ENCODE peak calls at places on chromosomes 13 and 19, in ten cellular contexts. E is upper lobe of left lung, J is transverse colon, S is K562, M is H1, N is esophagus muscularis mucosa, C is stomach, K is SK-N-SH, P is suprapubic skin, U is HepG2. A is an unnamed sample. For H3K9me3, the result is how much of the 10 kb centered on the place peaks cover.

GRCh38 chr13:77516342-77516789 is 19.1 kb upstream of the SCEL start:
- DNase-seq in J (no peak), P (no peak), U (no peak), C (no peak), K (no peak), M (no peak), N (no peak), E (no peak), S (no peak), A (no peak)

GRCh38 chr13:49645451-49645850 is 17.1 kb downstream of the ARL11 start:
- DNase-seq in P (no peak), M (no peak), S (no peak), N (no peak), C (no peak), J (no peak), U (peak), K (no peak), E (no peak), A (no peak)

GRCh38 chr13:46085737-46086136 is 19.1 kb downstream of the CPB2 start:
- DNase-seq in N (no peak), U (no peak), P (no peak), E (no peak), S (no peak), C (no peak), M (no peak), J (no peak), K (no peak), A (no peak)

GRCh38 chr13:25237083-25237482 is 50.2 kb downstream of the MTMR6 start:
- DNase-seq in N (no peak), P (no peak), E (no peak), J (no peak), S (no peak), C (no peak), M (no peak), K (no peak), U (no peak), A (no peak)

GRCh38 chr13:51277943-51278342 is 55.7 kb downstream of the FAM124A start:
- DNase-seq in P (no peak), C (no peak), N (no peak), E (no peak), U (no peak), K (no peak), S (no peak), J (no peak), M (no peak), A (peak)

GRCh38 chr19:40982594-40983101 is 8.4 kb upstream of the CYP2B6 start:
- DNase-seq in P (no peak), K (no peak), N (no peak), E (peak), M (peak), J (no peak), C (no peak), U (no peak), S (no peak), A (no peak)

GRCh38 chr19:45769821-45770191 is 754 bp upstream of the SIX5 start:
- DNase-seq in N (no peak), C (peak), P (peak), K (no peak), U (no peak), E (peak), M (no peak), S (peak), J (peak), A (peak)

GRCh38 chr13:90891329-90891728 is 456.2 kb upstream of the MIR17HG start:
- DNase-seq in M (no peak), C (no peak), J (no peak), S (no peak), K (no peak), U (no peak), P (no peak), N (no peak), E (no peak), A (no peak)

GRCh38 chr13:85896516-85897450 is 97.6 kb upstream of the SLITRK6 start:
- DNase-seq in C (no peak), P (no peak), K (peak), J (no peak), S (no peak), N (no peak), E (no peak), U (no peak), M (no peak), A (no peak)

GRCh38 chr19:22783651-22784050 is 300 bp downstream of the ZNF99 start:
- DNase-seq in K (no peak), J (no peak), S (no peak), N (no peak), M (no peak), U (no peak), P (no peak), E (no peak), C (no peak), A (no peak)

GRCh38 chr19:24073807-24074206 is 13.2 kb upstream of the ZNF254 start:
- DNase-seq in K (no peak), M (no peak), U (no peak), N (no peak), S (no peak), E (no peak), J (peak), C (peak), P (no peak), A (no peak)

GRCh38 chr13:87131611-87132010 is 539.6 kb upstream of the SLITRK5 start:
- DNase-seq in M (no peak), K (no peak), J (no peak), U (no peak), N (no peak), C (no peak), P (no peak), E (no peak), S (no peak), A (no peak)

GRCh38 chr13:75415720-75416119 is 66.2 kb downstream of the TBC1D4 start:
- DNase-seq in S (no peak), J (no peak), M (no peak), N (no peak), K (no peak), C (no peak), P (no peak), U (no peak), E (no peak), A (no peak)

GRCh38 chr13:45021250-45021649 is 31.9 kb downstream of the GPALPP1 start:
- DNase-seq in J (no peak), E (no peak), C (no peak), K (no peak), U (no peak), P (no peak), N (no peak), M (no peak), S (no peak), A (no peak)

GRCh38 chr13:66492479-66492878 is 737.7 kb downstream of the PCDH9 start:
- DNase-seq in U (peak), J (no peak), N (no peak), E (no peak), S (peak), K (peak), C (no peak), M (no peak), P (no peak), A (no peak)

GRCh38 chr13:44232729-44233128 is 140.9 kb upstream of the SERP2 start:
- DNase-seq in N (no peak), P (no peak), J (no peak), U (no peak), M (no peak), C (no peak), S (no peak), K (no peak), E (no peak), A (no peak)

GRCh38 chr13:114077938-114078335 is 54.5 kb downstream of the RASA3 start:
- DNase-seq in C (no peak), N (no peak), J (no peak), U (no peak), M (no peak), E (no peak), S (no peak), P (peak), K (peak), A (peak)

GRCh38 chr19:40802300-40803169 is 3.5 kb downstream of the EGLN2 start:
- DNase-seq in J (peak), U (no peak), C (peak), S (peak), N (no peak), M (no peak), P (no peak), E (peak), K (peak), A (peak)

DNA sequence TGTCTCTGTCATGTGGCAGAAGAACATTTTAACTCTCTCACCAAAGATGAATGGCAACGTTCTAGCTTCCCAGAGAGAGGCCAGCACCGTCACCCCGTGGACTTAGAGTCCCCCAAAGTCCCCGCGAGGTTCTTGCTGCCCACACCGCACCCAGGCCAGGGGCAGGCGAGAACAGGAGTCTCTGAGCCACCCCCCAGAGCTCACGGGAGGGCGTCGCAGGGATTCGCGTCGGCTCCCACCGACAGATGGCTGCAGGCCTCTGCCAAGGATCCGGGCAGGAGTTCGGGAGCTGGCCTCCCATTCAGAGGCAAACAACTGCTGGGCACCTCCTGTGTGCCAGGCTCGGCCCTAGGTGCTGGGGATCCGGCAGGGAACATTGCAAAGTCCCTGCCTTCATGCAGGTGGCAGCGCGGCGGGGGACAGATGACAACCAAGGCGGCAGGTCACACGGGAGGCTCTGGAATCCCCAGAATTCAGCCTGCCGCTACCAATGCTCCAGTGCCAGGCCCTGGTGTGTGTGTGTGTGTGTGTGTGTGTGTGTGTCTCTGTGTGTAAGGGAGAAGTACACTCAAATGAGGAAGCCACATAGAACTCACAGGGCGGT is 25.3 kb downstream of the LRRC4B start:
- DNase-seq in M (no peak), S (no peak), P (no peak), J (no peak), N (no peak), U (no peak), K (no peak), C (no peak), E (no peak), A (no peak)
- TF ChIP-seq EP300 in M (no peak), S (no peak), P (no peak), J (no peak), N (no peak), U (no peak), K (no peak), C (no peak), E (no peak), A (no peak)

DNA sequence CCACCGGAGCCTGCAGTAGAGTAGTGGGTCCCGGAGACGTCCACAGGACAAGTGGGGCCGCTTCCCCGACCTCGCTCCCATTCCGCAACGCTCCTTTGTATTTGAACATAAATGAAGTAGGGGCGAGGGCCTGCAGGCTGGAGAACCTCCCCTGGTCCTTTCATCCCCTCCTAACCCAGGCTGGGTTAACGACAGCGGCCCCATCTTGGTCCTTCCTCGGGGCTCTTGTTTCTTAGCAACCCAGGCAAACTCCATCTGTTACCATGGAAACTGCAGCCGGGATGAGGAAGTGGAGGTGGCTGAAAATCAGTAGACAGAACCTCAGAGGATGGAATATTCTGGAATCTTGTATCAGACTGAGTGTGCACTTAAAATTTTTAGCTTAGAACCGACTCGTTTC is 132.6 kb upstream of the USP29 start:
- DNase-seq in S (no peak), N (no peak), C (no peak), K (peak), M (no peak), U (no peak), E (no peak), P (no peak), J (no peak), A (no peak)
- H3K9me3 ChIP-seq in S (under half), N (under half), C (half or more), K (under half), M (half or more), U (under half), E (under half), P (under half), J (under half), A (under half)

GRCh38 chr13:29761815-29762214 is 88.6 kb downstream of the UBL3 start:
- DNase-seq in U (no peak), S (no peak), M (no peak), J (no peak), K (no peak), N (no peak), P (no peak), E (no peak), C (no peak), A (no peak)

GRCh38 chr13:29756506-29756905 is 93.9 kb downstream of the UBL3 start:
- DNase-seq in M (no peak), P (no peak), C (no peak), U (no peak), K (no peak), J (no peak), N (no peak), S (no peak), E (no peak), A (no peak)

GRCh38 chr13:29760561-29760960 is 89.9 kb downstream of the UBL3 start:
- DNase-seq in M (no peak), P (no peak), C (no peak), N (no peak), S (no peak), U (no peak), E (no peak), K (no peak), J (no peak), A (no peak)

GRCh38 chr13:29761160-29761559 is 89.3 kb downstream of the UBL3 start:
- DNase-seq in M (no peak), J (no peak), N (no peak), K (no peak), C (no peak), P (no peak), U (no peak), S (no peak), E (no peak), A (no peak)

GRCh38 chr13:29758591-29759114 is 91.8 kb downstream of the UBL3 start:
- DNase-seq in K (no peak), E (peak), M (no peak), J (peak), N (no peak), S (peak), P (no peak), U (peak), C (peak), A (no peak)
- TF ChIP-seq POLR2AphosphoS5 in K (no peak), E (peak), M (no peak), J (no peak), N (no peak), S (no peak), P (no peak), U (no peak), C (no peak), A (no peak)

DNA sequence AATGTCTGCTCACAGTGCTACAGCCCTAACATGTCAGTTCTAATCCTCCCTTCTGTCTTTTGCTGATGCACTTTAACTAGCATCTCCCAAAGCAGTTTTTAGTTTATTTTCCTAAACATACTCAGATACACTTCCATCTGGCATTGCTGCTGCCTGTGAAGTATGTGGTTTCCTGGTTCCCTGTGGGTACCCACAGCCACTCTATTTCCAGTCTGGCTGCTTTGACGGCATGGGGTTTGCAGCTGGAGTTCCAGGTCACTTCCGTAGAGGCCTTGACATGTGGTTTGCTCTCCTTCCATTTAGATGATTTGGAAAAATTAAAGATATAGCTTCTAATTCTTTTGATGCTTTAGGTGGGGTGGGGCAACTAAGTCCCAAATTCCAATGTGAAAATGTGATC is 375.5 kb downstream of the PCDH20 start:
- DNase-seq in K (no peak), U (no peak), P (no peak), M (no peak), C (no peak), J (no peak), S (no peak), E (no peak), N (no peak), A (no peak)
- TF ChIP-seq EP300 in K (no peak), U (no peak), P (no peak), M (no peak), C (no peak), J (no peak), S (no peak), E (no peak), N (no peak), A (no peak)

GRCh38 chr13:110964229-110965037 is 49.6 kb upstream of the ANKRD10 start:
- DNase-seq in K (no peak), C (no peak), U (peak), S (peak), J (no peak), P (no peak), N (peak), E (no peak), M (no peak), A (no peak)
- H3K9me3 ChIP-seq in K (under half), C (under half), U (under half), S (under half), J (under half), P (under half), N (under half), E (under half), M (under half), A (under half)

A was measured in sigmoid colon.